ENCODE peak calls at places on chromosome 17, in four cellular contexts. One of them, this sample, is unnamed.

GRCh38 chr17:37791985-37792384 is 47.1 kb upstream of the HNF1B start:
- DNase-seq in left ventricle myocardium inferior: no peak
- DNase-seq in IMR-90: no peak
- DNase-seq in aorta: no peak
- DNase-seq in this sample: no peak

GRCh38 chr17:50347894-50348291 is 2.0 kb downstream of the XYLT2 start:
- DNase-seq in left ventricle myocardium inferior: no peak
- DNase-seq in IMR-90: no peak
- DNase-seq in aorta: no peak
- DNase-seq in this sample: no peak

GRCh38 chr17:35846055-35846809 is 22.5 kb downstream of the HEATR9 start:
- DNase-seq in left ventricle myocardium inferior: no peak
- DNase-seq in IMR-90: peak
- DNase-seq in aorta: no peak
- DNase-seq in this sample: no peak

GRCh38 chr17:64982139-64982802 is 63.0 kb upstream of the LRRC37A3 start:
- DNase-seq in left ventricle myocardium inferior: no peak
- DNase-seq in IMR-90: peak
- DNase-seq in aorta: no peak
- DNase-seq in this sample: no peak

GRCh38 chr17:41406205-41406604 is 8.8 kb upstream of the KRT31 start:
- DNase-seq in left ventricle myocardium inferior: no peak
- DNase-seq in IMR-90: no peak
- DNase-seq in aorta: no peak
- DNase-seq in this sample: no peak

GRCh38 chr17:67386965-67387551 is 10.0 kb downstream of the PITPNC1 start:
- DNase-seq in left ventricle myocardium inferior: peak
- DNase-seq in IMR-90: peak
- DNase-seq in aorta: peak
- DNase-seq in this sample: no peak

GRCh38 chr17:81330884-81331245 is 35.8 kb upstream of the SLC38A10 start:
- DNase-seq in left ventricle myocardium inferior: no peak
- DNase-seq in IMR-90: no peak
- DNase-seq in aorta: no peak
- DNase-seq in this sample: no peak

GRCh38 chr17:32528825-32529224 is 42.0 kb downstream of the CDK5R1 start:
- DNase-seq in left ventricle myocardium inferior: no peak
- DNase-seq in IMR-90: no peak
- DNase-seq in aorta: no peak
- DNase-seq in this sample: no peak

GRCh38 chr17:58280480-58281217 is at the start of gene MPO:
- DNase-seq in left ventricle myocardium inferior: no peak
- DNase-seq in IMR-90: no peak
- DNase-seq in aorta: no peak
- DNase-seq in this sample: no peak

GRCh38 chr17:17681187-17681743 is at the start of gene RAI1:
- DNase-seq in left ventricle myocardium inferior: peak
- DNase-seq in IMR-90: peak
- DNase-seq in aorta: peak
- DNase-seq in this sample: peak

GRCh38 chr17:21392257-21392656 is 16.1 kb downstream of the KCNJ12 start:
- DNase-seq in left ventricle myocardium inferior: no peak
- DNase-seq in IMR-90: no peak
- DNase-seq in aorta: no peak
- DNase-seq in this sample: no peak

GRCh38 chr17:34782271-34782670 is 179.0 kb downstream of the CCT6B start:
- DNase-seq in left ventricle myocardium inferior: no peak
- DNase-seq in IMR-90: no peak
- DNase-seq in aorta: no peak
- DNase-seq in this sample: no peak

GRCh38 chr17:81582341-81582740 is 30.2 kb upstream of the FAAP100 start:
- DNase-seq in left ventricle myocardium inferior: no peak
- DNase-seq in IMR-90: peak
- DNase-seq in aorta: no peak
- DNase-seq in this sample: peak

GRCh38 chr17:48102700-48103378 is 1.6 kb upstream of the CBX1 start:
- DNase-seq in left ventricle myocardium inferior: no peak
- DNase-seq in IMR-90: no peak
- DNase-seq in aorta: no peak
- DNase-seq in this sample: no peak

GRCh38 chr17:28841901-28842281 is 699 bp downstream of the FAM222B start:
- DNase-seq in left ventricle myocardium inferior: no peak
- DNase-seq in IMR-90: no peak
- DNase-seq in aorta: no peak
- DNase-seq in this sample: no peak

DNA sequence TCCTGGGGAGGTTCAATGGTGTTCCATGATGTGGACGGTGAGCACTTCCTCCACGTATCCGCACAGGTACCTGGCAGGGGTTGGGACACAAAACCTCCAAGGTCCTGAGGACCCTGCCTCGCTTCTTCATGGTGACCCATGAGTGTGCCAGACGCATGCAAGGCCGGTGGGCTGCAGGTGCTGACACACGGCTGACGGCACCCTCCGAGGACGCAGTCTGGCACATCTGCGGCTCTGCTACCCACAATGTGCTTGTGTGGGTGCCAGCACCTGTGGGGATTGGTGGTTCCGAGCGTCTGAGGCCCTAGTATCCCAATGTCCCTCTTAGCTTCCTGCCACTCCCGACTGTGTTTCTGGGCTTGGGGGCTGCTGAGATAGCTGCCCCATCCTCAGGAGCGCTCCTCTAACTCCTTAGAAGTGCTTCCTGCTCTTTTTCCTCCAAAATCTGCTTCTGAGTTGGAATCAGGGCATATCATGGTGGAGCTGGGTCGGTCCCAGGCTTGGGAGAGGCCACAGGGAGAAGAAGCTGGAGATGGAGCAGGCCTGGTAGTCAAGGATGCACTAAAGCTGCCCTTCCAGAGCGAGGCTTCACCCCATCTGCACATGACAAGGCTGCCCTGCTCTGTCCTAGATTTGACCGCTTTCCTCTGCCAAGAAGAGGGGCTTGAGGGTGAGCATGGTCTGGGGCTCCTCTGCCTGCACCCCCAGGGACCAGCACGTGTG is 1.6 kb downstream of the CYGB start:
- DNase-seq in left ventricle myocardium inferior: no peak
- DNase-seq in IMR-90: no peak
- DNase-seq in aorta: peak
- DNase-seq in this sample: peak
- H3K4me3 ChIP-seq in left ventricle myocardium inferior: peak
- H3K4me3 ChIP-seq in IMR-90: no peak
- H3K4me3 ChIP-seq in aorta: no peak
- H3K4me3 ChIP-seq in this sample: peak

GRCh38 chr17:62793919-62794665 is 14.0 kb downstream of the MARCHF10 start:
- DNase-seq in left ventricle myocardium inferior: no peak
- DNase-seq in IMR-90: no peak
- DNase-seq in aorta: no peak
- DNase-seq in this sample: no peak
- H3K4me3 ChIP-seq in left ventricle myocardium inferior: no peak
- H3K4me3 ChIP-seq in IMR-90: no peak
- H3K4me3 ChIP-seq in aorta: no peak
- H3K4me3 ChIP-seq in this sample: no peak

GRCh38 chr17:40071720-40072480 is 9.1 kb downstream of the THRA start:
- DNase-seq in left ventricle myocardium inferior: peak
- DNase-seq in IMR-90: no peak
- DNase-seq in aorta: peak
- DNase-seq in this sample: peak

GRCh38 chr17:40072481-40073346 is 9.9 kb downstream of the THRA start:
- DNase-seq in left ventricle myocardium inferior: no peak
- DNase-seq in IMR-90: no peak
- DNase-seq in aorta: no peak
- DNase-seq in this sample: no peak

GRCh38 chr17:40069751-40070643 is 7.2 kb downstream of the THRA start:
- DNase-seq in left ventricle myocardium inferior: no peak
- DNase-seq in IMR-90: peak
- DNase-seq in aorta: no peak
- DNase-seq in this sample: peak

GRCh38 chr17:40070644-40070894 is 7.8 kb downstream of the THRA start:
- DNase-seq in left ventricle myocardium inferior: no peak
- DNase-seq in IMR-90: no peak
- DNase-seq in aorta: no peak
- DNase-seq in this sample: no peak

DNA sequence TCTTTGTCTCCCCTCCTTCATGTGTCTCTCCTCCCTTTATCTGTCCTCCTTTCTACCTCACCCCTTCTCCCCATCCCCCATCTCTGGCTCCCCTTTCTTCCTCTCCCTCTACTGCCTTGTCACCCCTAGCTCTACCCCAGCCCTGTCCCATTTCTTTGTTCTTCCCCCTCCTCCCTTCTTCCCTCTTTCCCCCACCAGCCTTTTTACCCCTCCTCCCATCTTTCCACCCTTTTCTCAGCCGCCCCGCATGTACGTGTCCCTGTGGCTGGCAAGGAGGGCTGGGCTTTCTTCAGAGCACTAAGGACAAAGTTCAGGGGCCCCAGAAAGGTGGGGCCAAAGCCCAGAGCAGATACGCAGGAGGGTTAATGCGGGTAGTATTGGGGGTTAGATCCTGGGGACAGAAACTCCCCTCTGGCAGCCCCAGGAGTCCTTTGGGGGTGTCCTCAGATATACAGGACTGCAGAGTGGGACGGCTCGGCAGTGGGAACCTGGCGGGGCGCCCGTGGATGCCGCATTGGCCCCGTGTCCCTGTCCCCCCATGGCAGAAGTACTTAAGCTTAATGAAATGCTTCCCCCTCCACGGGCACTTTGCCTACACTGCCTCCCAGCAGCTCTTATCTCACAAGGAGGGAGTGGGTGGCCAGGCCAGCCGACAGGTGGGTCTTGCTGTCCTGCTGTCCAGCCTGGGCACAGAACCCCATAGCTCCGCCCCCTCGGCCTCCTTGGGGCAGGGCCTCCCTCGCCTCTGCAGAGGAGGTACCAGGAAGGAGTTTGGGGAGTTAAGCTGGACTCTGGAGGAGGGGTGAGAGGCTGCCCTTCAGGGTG is 8.3 kb downstream of the THRA start:
- DNase-seq in left ventricle myocardium inferior: peak
- DNase-seq in IMR-90: no peak
- DNase-seq in aorta: peak
- DNase-seq in this sample: peak
- H3K4me3 ChIP-seq in left ventricle myocardium inferior: peak
- H3K4me3 ChIP-seq in IMR-90: no peak
- H3K4me3 ChIP-seq in aorta: no peak
- H3K4me3 ChIP-seq in this sample: peak

DNA sequence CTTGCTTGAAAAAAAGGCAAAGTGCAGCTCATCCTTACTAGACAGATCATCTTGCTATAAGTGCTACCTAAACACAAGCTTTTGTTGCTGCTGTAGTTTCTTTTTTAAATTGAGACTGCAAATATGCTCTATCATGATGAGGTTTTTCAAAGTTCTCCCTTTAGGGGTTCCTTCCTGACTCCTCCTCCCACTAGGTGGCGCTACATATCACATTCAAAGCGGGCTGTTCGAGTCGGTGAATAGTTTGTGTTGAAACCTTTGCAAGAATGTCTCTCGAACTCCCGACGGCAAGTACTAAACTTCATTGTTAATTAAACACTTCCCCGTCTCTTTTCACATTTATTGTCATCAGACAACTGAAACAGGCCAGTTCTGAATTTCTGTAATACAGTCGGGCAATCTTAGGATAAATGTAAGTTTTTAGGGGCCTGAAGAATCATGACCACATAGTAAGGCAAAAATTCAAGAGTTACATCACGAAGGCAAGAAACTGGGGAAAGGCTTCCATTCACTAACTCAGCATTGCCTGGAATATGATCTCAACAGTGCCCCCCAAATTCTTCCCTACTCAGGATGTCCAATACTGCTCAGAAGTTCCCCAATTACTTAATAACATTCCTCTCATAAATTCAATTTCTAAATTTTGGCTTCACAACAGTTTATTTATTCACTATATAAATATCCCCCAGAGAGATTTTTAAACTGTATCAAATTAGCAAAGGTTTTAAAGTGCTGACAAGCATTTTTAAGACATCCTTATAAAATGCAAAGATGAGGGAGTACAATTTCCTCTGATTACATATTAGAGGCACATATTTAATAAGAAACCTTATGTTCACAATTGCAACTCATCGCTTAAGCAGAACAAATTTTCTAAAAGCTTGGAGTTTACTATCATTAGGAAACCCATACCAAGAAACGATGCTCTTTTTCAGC is 6.7 kb downstream of the HS3ST3A1 start:
- DNase-seq in left ventricle myocardium inferior: peak
- DNase-seq in IMR-90: peak
- DNase-seq in aorta: peak
- DNase-seq in this sample: no peak
- H3K4me3 ChIP-seq in left ventricle myocardium inferior: no peak
- H3K4me3 ChIP-seq in IMR-90: peak
- H3K4me3 ChIP-seq in aorta: no peak
- H3K4me3 ChIP-seq in this sample: no peak